ENCODE peak calls at places on chromosomes 7 and 10, in four cellular contexts. T, O, P and S are unnamed samples.

GRCh38 chr10:132134541-132135397 is 52.0 kb upstream of the DPYSL4 start:
- DNase-seq in T (no peak), O (no peak), P (peak; percentile 58), S (no peak)

GRCh38 chr7:8109196-8110022 is 140.8 kb downstream of the GLCCI1 start:
- DNase-seq in T (no peak), O (no peak), P (no peak), S (no peak)

GRCh38 chr7:96495751-96496216 is 173.9 kb upstream of the SLC25A13 start:
- DNase-seq in T (peak; percentile 4), O (no peak), P (no peak), S (no peak)

GRCh38 chr10:51168086-51168815 is 94.0 kb downstream of the PRKG1 start:
- DNase-seq in T (no peak), O (no peak), P (no peak), S (no peak)

GRCh38 chr7:65448824-65449504 is 75.3 kb downstream of the ZNF92 start:
- DNase-seq in T (no peak), O (no peak), P (no peak), S (no peak)

GRCh38 chr7:40815512-40815911 is 680.7 kb downstream of the SUGCT start:
- DNase-seq in T (no peak), O (no peak), P (no peak), S (no peak)

GRCh38 chr7:145064114-145064513 is 228.3 kb upstream of the TPK1 start:
- DNase-seq in T (no peak), O (no peak), P (no peak), S (no peak)

GRCh38 chr10:119293368-119293767 is 86.0 kb downstream of the GRK5 start:
- DNase-seq in T (no peak), O (no peak), P (no peak), S (no peak)

GRCh38 chr10:17428096-17428615 is 26.2 kb downstream of the ST8SIA6 start:
- DNase-seq in T (no peak), O (no peak), P (no peak), S (no peak)

GRCh38 chr10:104895541-104895940 is 254.5 kb downstream of the SORCS3 start:
- DNase-seq in T (no peak), O (no peak), P (no peak), S (no peak)

GRCh38 chr7:55593515-55594318 is 21.4 kb upstream of the VOPP1 start:
- DNase-seq in T (peak; percentile 56), O (peak; percentile 67), P (peak; percentile 74), S (peak; percentile 79)

GRCh38 chr7:67413670-67414069 is 417.0 kb downstream of the TYW1 start:
- DNase-seq in T (no peak), O (no peak), P (no peak), S (no peak)

GRCh38 chr10:34687434-34688205 is 127.5 kb downstream of the PARD3 start:
- DNase-seq in T (no peak), O (no peak), P (no peak), S (no peak)

GRCh38 chr10:78992333-78992732 is 76.4 kb upstream of the ZMIZ1 start:
- DNase-seq in T (no peak), O (no peak), P (no peak), S (no peak)

GRCh38 chr7:149773446-149774236 is at the start of gene ZNF467:
- DNase-seq in T (no peak), O (peak; percentile 36), P (peak; percentile 78), S (no peak)

GRCh38 chr10:62851449-62851848 is 35.3 kb upstream of the EGR2 start:
- DNase-seq in T (no peak), O (no peak), P (no peak), S (no peak)

GRCh38 chr10:55091691-55092328 is 290.8 kb upstream of the PCDH15 start:
- DNase-seq in T (peak; percentile 3), O (no peak), P (no peak), S (peak; percentile 3)

GRCh38 chr7:36906448-36906847 is 182.2 kb upstream of the AOAH start:
- DNase-seq in T (no peak), O (no peak), P (no peak), S (no peak)

GRCh38 chr10:58367049-58367448 is 18.2 kb upstream of the TFAM start:
- DNase-seq in T (no peak), O (no peak), P (no peak), S (no peak)

GRCh38 chr7:74587435-74588126 is 69.9 kb upstream of the GTF2I start:
- DNase-seq in T (peak; percentile 84), O (no peak), P (no peak), S (peak; percentile 89)

GRCh38 chr7:146411975-146412374 is 295.4 kb downstream of the CNTNAP2 start:
- DNase-seq in T (no peak), O (no peak), P (no peak), S (no peak)

GRCh38 chr7:148535227-148535626 is 55.3 kb upstream of the C7orf33 start:
- DNase-seq in T (peak; percentile 49), O (no peak), P (no peak), S (peak; percentile 37)

GRCh38 chr7:5831196-5831595 is 49.4 kb upstream of the OCM start:
- DNase-seq in T (no peak), O (no peak), P (peak; percentile 52), S (no peak)

GRCh38 chr10:61779950-61780659 is 117.4 kb downstream of the CABCOCO1 start:
- DNase-seq in T (no peak), O (no peak), P (no peak), S (no peak)

GRCh38 chr10:3691482-3691881 is 93.5 kb downstream of the KLF6 start:
- DNase-seq in T (no peak), O (no peak), P (no peak), S (no peak)